ENCODE peak calls at places on chromosomes 5 and 9, in four cellular contexts. B is NCI-H524 treated with DMSO at 0.1 percent for 48 hours, W is ACHN, H is GM19239. V is an unnamed sample.

GRCh38 chr9:4137234-4137633 is 162.6 kb downstream of the GLIS3 start:
- DNase-seq in B (no peak), W (peak), H (no peak), V (peak)

GRCh38 chr9:97853844-97854695 is 1.0 kb downstream of the FOXE1 start:
- DNase-seq in B (no peak), W (peak), H (no peak), V (peak)

GRCh38 chr5:153863941-153864340 is 174.8 kb downstream of the FAM114A2 start:
- DNase-seq in B (no peak), W (no peak), H (no peak), V (no peak)

GRCh38 chr5:37665889-37666288 is 174.0 kb downstream of the GDNF start:
- DNase-seq in B (peak), W (no peak), H (no peak), V (no peak)

GRCh38 chr5:79829260-79829659 is 139.6 kb downstream of the CMYA5 start:
- DNase-seq in B (no peak), W (no peak), H (no peak), V (peak)

GRCh38 chr9:124770359-124771020 is 621 bp downstream of the NR6A1 start:
- DNase-seq in B (no peak), W (peak), H (no peak), V (peak)

GRCh38 chr5:171724771-171725609 is 60.6 kb upstream of the SMIM23 start:
- DNase-seq in B (no peak), W (no peak), H (no peak), V (no peak)

GRCh38 chr5:143497749-143498148 is 94.3 kb upstream of the NR3C1 start:
- DNase-seq in B (no peak), W (no peak), H (no peak), V (no peak)

GRCh38 chr9:134233022-134233421 is 68.7 kb upstream of the RNU6ATAC start:
- DNase-seq in B (no peak), W (no peak), H (no peak), V (no peak)

GRCh38 chr9:122810306-122810946 is 10.5 kb downstream of the OR1K1 start:
- DNase-seq in B (peak), W (peak), H (peak), V (peak)

GRCh38 chr5:60843693-60844428 is at the start of gene ELOVL7:
- DNase-seq in B (peak), W (peak), H (peak), V (peak)

GRCh38 chr5:429453-430188 is 13.4 kb upstream of the EXOC3 start:
- DNase-seq in B (no peak), W (no peak), H (no peak), V (no peak)

GRCh38 chr5:172683696-172684464 is 42.8 kb downstream of the NEURL1B start:
- DNase-seq in B (no peak), W (no peak), H (no peak), V (no peak)

GRCh38 chr9:15873573-15874177 is 320.8 kb downstream of the CCDC171 start:
- DNase-seq in B (peak), W (peak), H (no peak), V (no peak)

GRCh38 chr9:134633362-134634142 is 8.1 kb upstream of the COL5A1 start:
- DNase-seq in B (no peak), W (no peak), H (no peak), V (no peak)

GRCh38 chr9:37097294-37097693 is 23.1 kb upstream of the ZCCHC7 start:
- DNase-seq in B (no peak), W (no peak), H (no peak), V (no peak)

GRCh38 chr9:5578018-5578697 is 50.7 kb upstream of the RIC1 start:
- DNase-seq in B (no peak), W (no peak), H (no peak), V (no peak)

GRCh38 chr5:59380350-59380951 is 513.1 kb downstream of the PDE4D start:
- DNase-seq in B (peak), W (peak), H (no peak), V (no peak)

GRCh38 chr9:6215562-6215961 is at the start of gene IL33:
- DNase-seq in B (no peak), W (no peak), H (no peak), V (no peak)

GRCh38 chr5:887947-888640 is 4.5 kb downstream of the BRD9 start:
- DNase-seq in B (no peak), W (no peak), H (no peak), V (no peak)

GRCh38 chr5:403995-404394 is 39.0 kb upstream of the EXOC3 start:
- DNase-seq in B (no peak), W (no peak), H (no peak), V (no peak)

GRCh38 chr9:16704096-16704488 is 166.4 kb downstream of the BNC2 start:
- DNase-seq in B (no peak), W (peak), H (no peak), V (no peak)

GRCh38 chr5:168477060-168477459 is 9.2 kb upstream of the RARS1 start:
- DNase-seq in B (no peak), W (no peak), H (no peak), V (no peak)

GRCh38 chr5:111548992-111549649 is 36.8 kb upstream of the STARD4 start:
- DNase-seq in B (no peak), W (no peak), H (no peak), V (no peak)

GRCh38 chr5:92890841-92891244 is 690.2 kb downstream of the NR2F1-AS1 start:
- DNase-seq in B (no peak), W (no peak), H (no peak), V (no peak)

GRCh38 chr5:126920291-126920690 is 110.1 kb downstream of the MARCHF3 start:
- DNase-seq in B (no peak), W (no peak), H (no peak), V (no peak)

GRCh38 chr9:129234491-129234890 is 56.4 kb upstream of the IER5L start:
- DNase-seq in B (no peak), W (no peak), H (no peak), V (no peak)

GRCh38 chr5:31987985-31988710 is 186.0 kb downstream of the GOLPH3 start:
- DNase-seq in B (no peak), W (peak), H (no peak), V (no peak)

GRCh38 chr9:124214116-124214515 is 43.6 kb upstream of the NEK6 start:
- DNase-seq in B (no peak), W (no peak), H (no peak), V (no peak)